ENCODE peak calls at places on chromosomes 13 and 19, in ten cellular contexts. Z is endothelial cell, Q is lower leg skin, U is frontal cortex, X is H54, H is Right ventricle myocardium superior, P is progenitor cell of endocrine pancreas, V is HCT116, C is pancreas, O is colonic mucosa. T is an unnamed sample.

GRCh38 chr13:99973786-99974185 is 2.2 kb upstream of the ZIC5 start:
- DNase-seq in O (no peak), Q (no peak), P (no peak), V (no peak), Z (no peak), H (no peak), C (no peak), X (no peak), U (no peak), T (no peak)

GRCh38 chr19:28864024-28864503 is 348.9 kb downstream of the UQCRFS1 start:
- DNase-seq in U (no peak), C (no peak), X (no peak), V (no peak), P (no peak), Q (no peak), Z (no peak), H (no peak), O (no peak), T (no peak)

GRCh38 chr13:33123066-33123940 is 107.1 kb downstream of the KL start:
- DNase-seq in V (no peak), Z (no peak), O (no peak), Q (peak; percentile 89), U (no peak), X (no peak), P (no peak), C (no peak), H (peak; percentile 74), T (no peak)

GRCh38 chr19:10209305-10209704 is 14.6 kb upstream of the DNMT1 start:
- DNase-seq in Q (no peak), C (no peak), O (no peak), V (no peak), H (no peak), U (no peak), P (no peak), Z (no peak), X (no peak), T (peak; percentile 45)

GRCh38 chr13:44866512-44866911 is 122.8 kb downstream of the NUFIP1 start:
- DNase-seq in Q (no peak), V (no peak), X (no peak), P (no peak), O (no peak), C (no peak), U (no peak), H (no peak), Z (no peak), T (no peak)

GRCh38 chr19:55640043-55640576 is 692 bp upstream of the ZNF580 start:
- DNase-seq in U (peak; percentile 61), V (no peak), Z (no peak), O (peak; percentile 60), X (no peak), C (peak; percentile 76), Q (no peak), P (no peak), H (peak; percentile 80), T (peak; percentile 81)

GRCh38 chr13:31545616-31546015 is 193.7 kb upstream of the RXFP2 start:
- DNase-seq in U (no peak), X (no peak), Z (no peak), O (no peak), H (no peak), C (no peak), P (no peak), Q (no peak), V (no peak), T (peak; percentile 55)

GRCh38 chr19:46000497-46001246 is 5.4 kb downstream of the CCDC61 start:
- DNase-seq in O (peak; percentile 77), C (peak; percentile 73), P (no peak), V (no peak), Z (peak; percentile 44), U (no peak), H (no peak), Q (no peak), X (no peak), T (peak; percentile 59)

GRCh38 chr13:75635621-75636338 is at the start of gene LMO7:
- DNase-seq in U (peak; percentile 64), X (peak; percentile 65), O (peak; percentile 65), Q (peak; percentile 89), Z (peak; percentile 33), P (peak; percentile 49), C (peak; percentile 84), H (peak; percentile 71), V (no peak), T (peak; percentile 92)

GRCh38 chr13:45196622-45197021 is 4.2 kb downstream of the KCTD4 start:
- DNase-seq in Z (no peak), C (no peak), V (no peak), U (no peak), O (no peak), H (no peak), X (peak; percentile 11), P (no peak), Q (no peak), T (no peak)

GRCh38 chr13:108667205-108667604 is 37.8 kb downstream of the MYO16 start:
- DNase-seq in U (no peak), O (no peak), P (no peak), Q (no peak), Z (no peak), H (no peak), V (no peak), C (no peak), X (no peak), T (no peak)

GRCh38 chr13:77177646-77178045 is 149.2 kb downstream of the MYCBP2 start:
- DNase-seq in O (no peak), P (no peak), U (no peak), H (no peak), Q (no peak), Z (no peak), C (no peak), X (no peak), V (no peak), T (no peak)

GRCh38 chr19:18171605-18172327 is 1.8 kb upstream of the IFI30 start:
- DNase-seq in C (no peak), X (no peak), H (no peak), Q (no peak), Z (no peak), U (peak; percentile 34), O (no peak), P (no peak), V (no peak), T (no peak)

GRCh38 chr13:75324413-75324940 is 157.5 kb downstream of the TBC1D4 start:
- DNase-seq in O (no peak), C (no peak), Q (no peak), U (no peak), H (no peak), P (no peak), X (no peak), V (no peak), Z (no peak), T (no peak)

GRCh38 chr13:99275093-99275469 is 16.9 kb upstream of the GPR18 start:
- DNase-seq in O (no peak), Z (no peak), P (no peak), C (no peak), V (no peak), U (no peak), X (peak; percentile 23), H (no peak), Q (no peak), T (peak; percentile 55)

GRCh38 chr13:112562254-112562653 is 25.7 kb downstream of the TUBGCP3 start:
- DNase-seq in O (no peak), H (no peak), X (no peak), Z (no peak), C (no peak), U (no peak), P (no peak), Q (no peak), V (no peak), T (no peak)

GRCh38 chr13:19155321-19155861 is 26.2 kb downstream of the TUBA3C start:
- DNase-seq in O (no peak), Z (no peak), U (no peak), X (no peak), H (no peak), Q (no peak), V (no peak), P (no peak), C (no peak), T (no peak)

GRCh38 chr13:48110132-48110868 is 15.4 kb upstream of the MED4 start:
- DNase-seq in V (no peak), Q (no peak), P (no peak), U (no peak), Z (no peak), H (no peak), O (no peak), C (no peak), X (no peak), T (no peak)

T was measured in AG20443.